ENCODE peak calls at places on chromosomes 2 and 18, in five cellular contexts. D, P, L, N and G are unnamed samples.

GRCh38 chr2:173079968-173080860 is 4.6 kb downstream of the MAP3K20 start:
- DNase-seq in P (no peak), N (no peak), L (no peak), D (no peak), G (no peak)

GRCh38 chr2:120466704-120467054 is 120.7 kb downstream of the INHBB start:
- DNase-seq in D (no peak), L (no peak), P (no peak), N (no peak), G (no peak)

GRCh38 chr18:51195602-51196115 is 1.8 kb downstream of the MEX3C start:
- DNase-seq in N (peak), L (no peak), D (peak), P (no peak), G (no peak)

GRCh38 chr2:86499326-86499725 is 58.2 kb downstream of the KDM3A start:
- DNase-seq in L (no peak), D (no peak), N (no peak), P (no peak), G (no peak)

GRCh38 chr2:201675454-201675853 is 23.0 kb downstream of the MPP4 start:
- DNase-seq in D (no peak), P (no peak), L (no peak), N (no peak), G (no peak)

GRCh38 chr2:108189316-108189715 is 50.5 kb upstream of the SULT1C3 start:
- DNase-seq in N (no peak), D (no peak), L (no peak), P (no peak), G (no peak)

GRCh38 chr18:136433-136832 is 21.9 kb upstream of the USP14 start:
- DNase-seq in P (no peak), N (no peak), L (no peak), D (no peak), G (no peak)

GRCh38 chr2:69168144-69168813 is 155.3 kb downstream of the ANTXR1 start:
- DNase-seq in L (no peak), N (no peak), P (no peak), D (no peak), G (no peak)

GRCh38 chr18:47262397-47263196 is 11.1 kb upstream of the SKOR2 start:
- DNase-seq in P (no peak), N (no peak), D (no peak), L (no peak), G (no peak)

GRCh38 chr2:217150236-217150635 is 290.4 kb upstream of the TNP1 start:
- DNase-seq in P (no peak), D (no peak), L (no peak), N (no peak), G (no peak)

GRCh38 chr2:120596191-120596781 is 139.4 kb upstream of the GLI2 start:
- DNase-seq in N (no peak), P (no peak), D (no peak), L (peak), G (no peak)

GRCh38 chr2:196131384-196131861 is 40.0 kb downstream of the STK17B start:
- DNase-seq in N (peak), P (peak), D (peak), L (no peak), G (no peak)

GRCh38 chr18:54416459-54416858 is 58.8 kb downstream of the C18orf54 start:
- DNase-seq in L (no peak), N (peak), D (no peak), P (no peak), G (no peak)

GRCh38 chr2:231321556-231322334 is 73.8 kb upstream of the B3GNT7 start:
- DNase-seq in N (no peak), L (peak), D (no peak), P (no peak), G (peak)

GRCh38 chr2:80102026-80102425 is 202.5 kb downstream of the LRRTM1 start:
- DNase-seq in L (no peak), N (no peak), P (no peak), D (no peak), G (no peak)

GRCh38 chr2:202669841-202670240 is 35.1 kb downstream of the FAM117B start:
- DNase-seq in D (no peak), L (no peak), N (no peak), P (no peak), G (no peak)

DNA sequence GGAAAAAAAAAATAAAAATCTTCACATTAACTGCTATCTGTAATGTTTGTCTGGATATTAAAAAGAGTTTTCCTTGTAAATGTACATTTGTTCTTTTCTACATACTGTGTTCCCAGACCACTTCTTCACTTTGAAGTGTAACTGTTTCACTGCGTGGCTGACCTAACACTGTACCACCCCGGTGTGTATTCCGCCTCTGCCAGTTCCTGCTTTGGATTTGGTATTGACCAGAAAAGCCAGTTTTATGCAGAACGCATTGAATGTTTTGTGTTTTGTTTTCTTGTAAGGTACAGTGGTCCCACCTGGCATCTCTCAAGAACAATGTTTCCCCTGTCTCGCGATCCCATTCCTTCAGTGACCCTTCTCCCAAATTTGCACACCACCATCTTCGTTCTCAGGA is 128.2 kb upstream of the IL1R2 start:
- DNase-seq in L (no peak), D (no peak), P (no peak), N (no peak), G (no peak)
- TF ChIP-seq CTCF in L (no peak), D (no peak), P (no peak), N (no peak), G (no peak)

GRCh38 chr18:67511840-67512239 is 4.7 kb downstream of the DSEL start:
- DNase-seq in L (no peak), P (no peak), D (no peak), N (no peak), G (no peak)

GRCh38 chr18:67510831-67511230 is 5.7 kb downstream of the DSEL start:
- DNase-seq in N (no peak), L (no peak), D (no peak), P (no peak), G (no peak)

GRCh38 chr18:67514465-67514864 is 2.1 kb downstream of the DSEL start:
- DNase-seq in P (no peak), N (no peak), D (no peak), L (no peak), G (no peak)

GRCh38 chr18:67514901-67515540 is 1.5 kb downstream of the DSEL start:
- DNase-seq in P (no peak), D (no peak), L (no peak), N (no peak), G (no peak)

GRCh38 chr18:67513285-67513684 is 3.2 kb downstream of the DSEL start:
- DNase-seq in P (no peak), L (no peak), D (no peak), N (peak), G (no peak)
- TF ChIP-seq CTCF in P (no peak), L (no peak), D (no peak), N (no peak), G (peak)

GRCh38 chr2:73907840-73908452 is 15.1 kb downstream of the ACTG2 start:
- DNase-seq in N (peak), L (no peak), D (peak), P (no peak), G (peak)
- TF ChIP-seq CTCF in N (peak), L (peak), D (no peak), P (peak), G (peak)

DNA sequence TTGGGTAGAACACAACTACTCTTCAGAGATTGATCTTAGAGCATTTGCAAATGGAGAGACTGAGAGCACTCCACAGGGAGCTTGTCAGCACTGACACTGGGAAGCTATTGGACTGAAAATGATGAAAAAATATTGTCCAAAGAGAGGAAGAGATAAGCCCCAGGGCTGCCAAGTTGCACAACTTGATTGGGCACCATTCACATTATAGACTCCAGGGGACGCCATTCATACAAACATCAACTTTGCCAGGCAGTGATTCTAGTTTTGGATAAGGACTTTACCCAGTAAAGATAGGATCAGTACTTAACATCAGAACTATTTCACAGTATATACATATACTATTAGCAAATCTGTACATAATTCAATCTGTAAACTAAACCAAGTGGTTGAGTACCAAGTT is 79.6 kb upstream of the MYCN start:
- DNase-seq in D (no peak), P (no peak), L (no peak), N (no peak), G (no peak)
- TF ChIP-seq CTCF in D (no peak), P (no peak), L (no peak), N (no peak), G (no peak)

GRCh38 chr2:176814740-176815367 is 397.7 kb upstream of the HNRNPA3 start:
- DNase-seq in N (peak), D (no peak), P (peak), L (no peak), G (peak)

GRCh38 chr2:176814274-176814673 is 398.3 kb upstream of the HNRNPA3 start:
- DNase-seq in D (no peak), L (no peak), P (no peak), N (peak), G (no peak)

GRCh38 chr2:176813526-176814179 is 398.9 kb upstream of the HNRNPA3 start:
- DNase-seq in D (no peak), P (no peak), L (no peak), N (peak), G (no peak)

GRCh38 chr2:176818653-176819052 is 393.9 kb upstream of the HNRNPA3 start:
- DNase-seq in N (no peak), D (no peak), L (no peak), P (no peak), G (no peak)

GRCh38 chr2:176817061-176817565 is 395.5 kb upstream of the HNRNPA3 start:
- DNase-seq in L (no peak), D (peak), N (peak), P (no peak), G (no peak)
- TF ChIP-seq CTCF in L (no peak), D (peak), N (peak), P (peak), G (no peak)

GRCh38 chr18:27608742-27609141 is 423.6 kb upstream of the CHST9 start:
- DNase-seq in P (no peak), D (peak), L (no peak), N (no peak), G (no peak)
- TF ChIP-seq CTCF in P (peak), D (peak), L (peak), N (peak), G (peak)

DNA sequence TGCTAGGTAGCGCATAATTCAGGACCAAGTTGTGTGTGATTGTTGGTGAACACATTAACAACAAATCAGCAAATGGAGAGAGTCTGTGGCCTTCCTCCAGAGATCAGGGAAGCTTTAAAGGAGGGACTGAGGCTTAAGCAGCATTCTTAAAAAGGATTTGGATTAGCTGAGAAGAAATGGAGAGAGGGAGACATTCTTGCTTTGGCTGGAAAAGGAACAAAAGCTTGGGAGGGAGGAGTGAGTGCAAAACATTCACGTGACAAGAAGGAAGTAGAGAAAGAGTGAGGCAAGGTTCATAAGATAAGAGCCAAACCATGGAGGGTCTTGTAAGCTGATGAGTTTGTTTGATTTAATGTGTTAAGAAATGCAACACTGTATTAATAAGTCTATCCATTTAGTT is 75.6 kb downstream of the SRD5A2 start:
- DNase-seq in L (no peak), N (no peak), P (no peak), D (no peak), G (no peak)
- TF ChIP-seq CTCF in L (no peak), N (no peak), P (no peak), D (no peak), G (no peak)

GRCh38 chr18:10230072-10230471 is 224.4 kb upstream of the APCDD1 start:
- DNase-seq in N (peak), D (no peak), L (no peak), P (no peak), G (no peak)
- TF ChIP-seq CTCF in N (no peak), D (no peak), L (no peak), P (no peak), G (no peak)